ENCODE peak calls at places on chromosomes 2 and 18, in five cellular contexts. One of them, this sample, is unnamed.

GRCh38 chr18:73614812-73615211 is 532.8 kb downstream of the FBXO15 start:
- DNase-seq in SJCRH30: no peak
- DNase-seq in cardiac muscle cell: no peak
- DNase-seq in testis: no peak
- DNase-seq in A549: no peak
- DNase-seq in this sample: peak; percentile 81

GRCh38 chr2:191867507-191867847 is 20.6 kb upstream of the CAVIN2 start:
- DNase-seq in SJCRH30: no peak
- DNase-seq in cardiac muscle cell: no peak
- DNase-seq in testis: no peak
- DNase-seq in A549: no peak
- DNase-seq in this sample: no peak

GRCh38 chr2:239319261-239319661 is 81.6 kb downstream of the HDAC4 start:
- DNase-seq in SJCRH30: no peak
- DNase-seq in cardiac muscle cell: peak; percentile 23
- DNase-seq in testis: peak; percentile 47
- DNase-seq in A549: no peak
- DNase-seq in this sample: no peak

GRCh38 chr2:235402444-235402843 is 91.4 kb upstream of the AGAP1 start:
- DNase-seq in SJCRH30: no peak
- DNase-seq in cardiac muscle cell: no peak
- DNase-seq in testis: no peak
- DNase-seq in A549: no peak
- DNase-seq in this sample: no peak

GRCh38 chr2:133676392-133677130 is 108.3 kb upstream of the NCKAP5 start:
- DNase-seq in SJCRH30: no peak
- DNase-seq in cardiac muscle cell: no peak
- DNase-seq in testis: no peak
- DNase-seq in A549: no peak
- DNase-seq in this sample: no peak

GRCh38 chr2:108607706-108608301 is 73.5 kb downstream of the LIMS1 start:
- DNase-seq in SJCRH30: no peak
- DNase-seq in cardiac muscle cell: peak; percentile 63
- DNase-seq in testis: peak; percentile 71
- DNase-seq in A549: no peak
- DNase-seq in this sample: no peak

GRCh38 chr18:75244336-75244735 is 33.7 kb downstream of the TSHZ1 start:
- DNase-seq in SJCRH30: no peak
- DNase-seq in cardiac muscle cell: peak; percentile 32
- DNase-seq in testis: no peak
- DNase-seq in A549: no peak
- DNase-seq in this sample: no peak

GRCh38 chr2:180876506-180876905 is 103.9 kb upstream of the UBE2E3 start:
- DNase-seq in SJCRH30: no peak
- DNase-seq in cardiac muscle cell: no peak
- DNase-seq in testis: no peak
- DNase-seq in A549: no peak
- DNase-seq in this sample: no peak

GRCh38 chr2:49948091-49948490 is 793.8 kb upstream of the FSHR start:
- DNase-seq in SJCRH30: no peak
- DNase-seq in cardiac muscle cell: no peak
- DNase-seq in testis: no peak
- DNase-seq in A549: no peak
- DNase-seq in this sample: no peak

GRCh38 chr18:49618741-49619392 is 57.0 kb downstream of the LIPG start:
- DNase-seq in SJCRH30: no peak
- DNase-seq in cardiac muscle cell: no peak
- DNase-seq in testis: peak; percentile 61
- DNase-seq in A549: no peak
- DNase-seq in this sample: no peak

GRCh38 chr2:233572468-233572867 is 5.9 kb upstream of the USP40 start:
- DNase-seq in SJCRH30: no peak
- DNase-seq in cardiac muscle cell: no peak
- DNase-seq in testis: no peak
- DNase-seq in A549: no peak
- DNase-seq in this sample: no peak

GRCh38 chr2:186641807-186642321 is 52.0 kb upstream of the FAM171B start:
- DNase-seq in SJCRH30: peak; percentile 63
- DNase-seq in cardiac muscle cell: peak; percentile 66
- DNase-seq in testis: peak; percentile 49
- DNase-seq in A549: peak; percentile 44
- DNase-seq in this sample: no peak

GRCh38 chr2:149538138-149538833 is 49.3 kb downstream of the MMADHC start:
- DNase-seq in SJCRH30: no peak
- DNase-seq in cardiac muscle cell: no peak
- DNase-seq in testis: no peak
- DNase-seq in A549: no peak
- DNase-seq in this sample: no peak

GRCh38 chr2:162390801-162391200 is 46.9 kb downstream of the GCA start:
- DNase-seq in SJCRH30: no peak
- DNase-seq in cardiac muscle cell: no peak
- DNase-seq in testis: no peak
- DNase-seq in A549: no peak
- DNase-seq in this sample: no peak

GRCh38 chr2:120308038-120308910 is 37.7 kb upstream of the INHBB start:
- DNase-seq in SJCRH30: no peak
- DNase-seq in cardiac muscle cell: no peak
- DNase-seq in testis: no peak
- DNase-seq in A549: no peak
- DNase-seq in this sample: no peak

GRCh38 chr18:49966090-49966489 is 152.8 kb upstream of the ACAA2 start:
- DNase-seq in SJCRH30: no peak
- DNase-seq in cardiac muscle cell: no peak
- DNase-seq in testis: no peak
- DNase-seq in A549: no peak
- DNase-seq in this sample: no peak

GRCh38 chr2:129074526-129074925 is 755.9 kb upstream of the HS6ST1 start:
- DNase-seq in SJCRH30: no peak
- DNase-seq in cardiac muscle cell: no peak
- DNase-seq in testis: no peak
- DNase-seq in A549: no peak
- DNase-seq in this sample: no peak

GRCh38 chr18:28407681-28408080 is 230.8 kb upstream of the CDH2 start:
- DNase-seq in SJCRH30: no peak
- DNase-seq in cardiac muscle cell: no peak
- DNase-seq in testis: no peak
- DNase-seq in A549: no peak
- DNase-seq in this sample: no peak

GRCh38 chr2:212940816-212941215 is 210.6 kb downstream of the IKZF2 start:
- DNase-seq in SJCRH30: peak; percentile 65
- DNase-seq in cardiac muscle cell: peak; percentile 81
- DNase-seq in testis: no peak
- DNase-seq in A549: no peak
- DNase-seq in this sample: peak; percentile 76

DNA sequence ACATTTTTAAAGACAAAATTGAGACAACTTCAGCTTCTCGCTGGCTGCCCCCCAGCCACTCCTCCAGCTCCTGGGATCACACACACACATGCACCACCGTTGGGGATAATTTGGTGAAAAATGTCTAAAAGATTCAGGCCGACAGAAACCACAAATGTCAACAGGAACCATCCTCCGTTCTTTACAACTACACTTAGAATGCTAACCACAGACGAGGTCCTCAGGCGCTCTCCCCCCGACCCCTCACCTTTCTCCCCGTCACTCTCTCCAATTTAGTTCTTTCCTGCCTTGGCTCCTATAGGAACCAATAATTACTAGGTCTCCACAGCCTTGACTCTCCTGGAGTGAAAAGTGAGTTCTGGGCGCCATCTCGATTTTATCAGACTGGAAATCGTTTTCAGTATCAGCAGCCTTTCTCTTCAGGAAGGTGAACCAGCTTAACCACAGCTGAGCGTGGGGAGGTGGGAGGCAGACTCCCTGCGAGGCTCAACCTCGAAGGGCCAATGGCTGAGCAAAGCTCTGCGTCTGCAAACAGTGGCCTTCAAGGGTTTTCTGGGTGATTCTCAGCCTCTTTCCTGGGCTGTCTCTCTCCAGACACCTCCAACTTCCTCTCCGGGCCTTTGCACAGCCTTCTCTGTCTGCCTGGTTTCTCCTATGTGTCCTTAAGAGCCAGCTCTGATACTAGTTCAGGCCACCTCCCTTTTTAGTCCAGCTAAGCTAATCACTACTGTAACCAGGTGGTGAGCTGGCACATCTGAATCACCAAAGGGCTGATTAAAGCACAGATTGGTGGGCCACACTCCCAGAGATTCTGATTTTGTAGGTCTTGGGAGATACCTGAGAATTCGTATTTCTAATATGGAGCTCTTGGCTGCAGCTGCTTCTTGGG is 115.7 kb upstream of the COPS8 start:
- DNase-seq in SJCRH30: no peak
- DNase-seq in cardiac muscle cell: no peak
- DNase-seq in testis: no peak
- DNase-seq in A549: no peak
- DNase-seq in this sample: no peak
- H3K4me3 ChIP-seq in SJCRH30: no peak overlapping the region
- H3K4me3 ChIP-seq in cardiac muscle cell: no peak overlapping the region
- H3K4me3 ChIP-seq in testis: no peak overlapping the region
- H3K4me3 ChIP-seq in A549: no peak overlapping the region
- H3K4me3 ChIP-seq in this sample: no peak overlapping the region

GRCh38 chr18:51890762-51891161 is 449.2 kb upstream of the DCC start:
- DNase-seq in SJCRH30: peak; percentile 87
- DNase-seq in cardiac muscle cell: no peak
- DNase-seq in testis: no peak
- DNase-seq in A549: no peak
- DNase-seq in this sample: no peak
- H3K9me3 ChIP-seq in SJCRH30: no peaks in the 10 kb centered on the region
- H3K9me3 ChIP-seq in cardiac muscle cell: no peaks in the 10 kb centered on the region
- H3K9me3 ChIP-seq in testis: no peaks in the 10 kb centered on the region
- H3K9me3 ChIP-seq in A549: no peaks in the 10 kb centered on the region
- H3K9me3 ChIP-seq in this sample: no peaks in the 10 kb centered on the region

DNA sequence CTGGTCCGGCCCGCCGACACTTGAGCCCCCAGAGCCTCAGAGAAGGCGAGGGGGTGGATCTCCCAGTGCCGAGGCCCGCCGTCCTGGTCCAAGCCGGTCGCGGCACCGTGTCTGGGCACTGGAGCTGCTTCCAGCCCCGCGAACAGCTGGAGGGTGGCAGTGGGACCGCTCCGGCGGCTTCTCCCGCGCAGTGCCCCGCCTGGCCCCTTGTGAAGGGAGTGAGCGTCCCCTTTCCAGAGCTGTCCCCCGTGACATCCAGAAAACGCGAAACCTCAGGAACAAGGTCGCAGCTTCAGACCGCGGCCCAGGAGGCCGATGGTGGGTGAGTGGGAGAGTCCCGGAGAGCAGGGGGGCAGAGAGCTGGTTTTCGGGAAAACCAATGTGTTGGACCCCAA is 579 bp upstream of the EMX1 start:
- DNase-seq in SJCRH30: no peak
- DNase-seq in cardiac muscle cell: no peak
- DNase-seq in testis: peak; percentile 14
- DNase-seq in A549: no peak
- DNase-seq in this sample: peak; percentile 62
- H3K4me3 ChIP-seq in SJCRH30: no peak overlapping the region
- H3K4me3 ChIP-seq in cardiac muscle cell: no peak overlapping the region
- H3K4me3 ChIP-seq in testis: peak overlapping the region; percentile 25
- H3K4me3 ChIP-seq in A549: peak overlapping the region; percentile 48
- H3K4me3 ChIP-seq in this sample: peak overlapping the region; percentile 7

DNA sequence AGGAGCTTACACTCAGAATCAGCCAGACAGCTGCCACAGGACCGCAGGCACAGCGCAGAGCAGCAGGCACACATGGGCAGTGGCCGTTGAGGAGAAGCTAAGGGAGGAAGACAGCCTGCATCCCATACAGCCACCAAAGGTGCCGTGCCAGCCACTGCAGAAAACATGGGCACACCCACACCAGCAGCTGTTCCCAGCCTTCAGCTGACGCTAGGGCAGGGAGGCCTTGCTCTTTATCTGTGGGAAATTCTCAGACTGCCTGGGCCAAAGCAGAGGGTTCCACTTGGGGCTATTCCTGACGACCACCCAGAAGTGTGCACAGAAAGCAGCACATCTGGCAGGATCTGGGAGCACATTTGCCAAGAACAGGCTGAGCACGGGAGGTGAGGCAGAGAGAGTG is 101.3 kb upstream of the SOX11 start:
- DNase-seq in SJCRH30: peak; percentile 83
- DNase-seq in cardiac muscle cell: no peak
- DNase-seq in testis: peak; percentile 28
- DNase-seq in A549: no peak
- DNase-seq in this sample: no peak
- H3K9me3 ChIP-seq in SJCRH30: no peaks in the 10 kb centered on the region
- H3K9me3 ChIP-seq in cardiac muscle cell: no peaks in the 10 kb centered on the region
- H3K9me3 ChIP-seq in testis: no peaks in the 10 kb centered on the region
- H3K9me3 ChIP-seq in A549: peaks cover 3% of the 10 kb centered on the region
- H3K9me3 ChIP-seq in this sample: no peaks in the 10 kb centered on the region

GRCh38 chr2:17059452-17059851 is 393.8 kb upstream of the CYRIA start:
- DNase-seq in SJCRH30: peak; percentile 89
- DNase-seq in cardiac muscle cell: no peak
- DNase-seq in testis: no peak
- DNase-seq in A549: no peak
- DNase-seq in this sample: no peak

GRCh38 chr2:17051558-17051957 is 385.9 kb upstream of the CYRIA start:
- DNase-seq in SJCRH30: peak; percentile 36
- DNase-seq in cardiac muscle cell: peak; percentile 34
- DNase-seq in testis: no peak
- DNase-seq in A549: no peak
- DNase-seq in this sample: no peak

GRCh38 chr2:17056236-17056635 is 390.6 kb upstream of the CYRIA start:
- DNase-seq in SJCRH30: no peak
- DNase-seq in cardiac muscle cell: peak; percentile 24
- DNase-seq in testis: no peak
- DNase-seq in A549: no peak
- DNase-seq in this sample: no peak

GRCh38 chr2:17058772-17059402 is 393.3 kb upstream of the CYRIA start:
- DNase-seq in SJCRH30: peak; percentile 68
- DNase-seq in cardiac muscle cell: peak; percentile 97
- DNase-seq in testis: no peak
- DNase-seq in A549: no peak
- DNase-seq in this sample: no peak

GRCh38 chr2:17057109-17058017 is 391.7 kb upstream of the CYRIA start:
- DNase-seq in SJCRH30: no peak
- DNase-seq in cardiac muscle cell: no peak
- DNase-seq in testis: no peak
- DNase-seq in A549: no peak
- DNase-seq in this sample: no peak
- H3K4me3 ChIP-seq in SJCRH30: no peak overlapping the region
- H3K4me3 ChIP-seq in cardiac muscle cell: no peak overlapping the region
- H3K4me3 ChIP-seq in testis: no peak overlapping the region
- H3K4me3 ChIP-seq in A549: no peak overlapping the region
- H3K4me3 ChIP-seq in this sample: no peak overlapping the region

GRCh38 chr2:76178610-76179009 is 467.9 kb upstream of the GCFC2 start:
- DNase-seq in SJCRH30: no peak
- DNase-seq in cardiac muscle cell: no peak
- DNase-seq in testis: no peak
- DNase-seq in A549: no peak
- DNase-seq in this sample: no peak

GRCh38 chr2:76175295-76175694 is 464.6 kb upstream of the GCFC2 start:
- DNase-seq in SJCRH30: no peak
- DNase-seq in cardiac muscle cell: no peak
- DNase-seq in testis: no peak
- DNase-seq in A549: no peak
- DNase-seq in this sample: no peak

DNA sequence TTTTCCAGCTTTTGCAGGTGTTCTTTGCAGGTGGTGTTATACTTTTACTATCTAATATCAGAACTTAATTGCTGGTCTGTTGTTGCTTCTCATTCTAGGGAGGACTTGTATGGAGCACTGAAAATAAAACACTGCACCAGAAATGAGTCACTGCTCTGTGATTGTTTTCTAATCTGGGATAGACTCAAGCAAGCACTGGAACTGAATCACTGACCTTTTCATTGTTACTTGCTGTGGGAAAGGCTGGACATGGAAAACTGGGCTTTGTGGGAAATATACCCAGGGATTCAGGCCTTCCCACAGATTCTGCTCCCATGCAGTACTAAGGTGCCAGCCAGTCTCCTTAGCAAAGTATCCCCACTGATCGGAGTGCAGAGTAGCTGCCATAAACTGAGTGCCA is 470.0 kb upstream of the GCFC2 start:
- DNase-seq in SJCRH30: no peak
- DNase-seq in cardiac muscle cell: no peak
- DNase-seq in testis: no peak
- DNase-seq in A549: no peak
- DNase-seq in this sample: no peak
- H3K9me3 ChIP-seq in SJCRH30: peaks cover 2% of the 10 kb centered on the region
- H3K9me3 ChIP-seq in cardiac muscle cell: no peaks in the 10 kb centered on the region
- H3K9me3 ChIP-seq in testis: no peaks in the 10 kb centered on the region
- H3K9me3 ChIP-seq in A549: peaks cover 6% of the 10 kb centered on the region
- H3K9me3 ChIP-seq in this sample: no peaks in the 10 kb centered on the region